ENCODE peak calls at places on chromosomes 12 and 14, in four cellular contexts. X, K, S and Q are unnamed samples.

GRCh38 chr12:19530631-19531020 is 91.3 kb downstream of the AEBP2 start:
- DNase-seq in X (no peak), K (no peak), S (no peak), Q (no peak)

GRCh38 chr14:37591311-37591940 is 3.6 kb downstream of the FOXA1 start:
- DNase-seq in X (no peak), K (no peak), S (no peak), Q (no peak)

GRCh38 chr12:105783983-105784947 is 354.5 kb downstream of the NUAK1 start:
- DNase-seq in X (no peak), K (no peak), S (no peak), Q (no peak)

GRCh38 chr12:116880817-116881324 is 370 bp downstream of the HRK start:
- DNase-seq in X (no peak), K (peak), S (peak), Q (no peak)

GRCh38 chr12:109512608-109513007 is 35.2 kb downstream of the UBE3B start:
- DNase-seq in X (no peak), K (no peak), S (no peak), Q (no peak)

GRCh38 chr12:46629331-46630229 is 196.2 kb downstream of the SLC38A4 start:
- DNase-seq in X (no peak), K (no peak), S (no peak), Q (no peak)

GRCh38 chr12:42575717-42576116 is 13.8 kb downstream of the PRICKLE1 start:
- DNase-seq in X (no peak), K (no peak), S (no peak), Q (no peak)

GRCh38 chr12:13701502-13701901 is 279.9 kb downstream of the GRIN2B start:
- DNase-seq in X (no peak), K (no peak), S (no peak), Q (no peak)

GRCh38 chr12:47801170-47801903 is 18.4 kb downstream of the HDAC7 start:
- DNase-seq in X (no peak), K (no peak), S (no peak), Q (no peak)

GRCh38 chr12:49636979-49637378 is 13.6 kb downstream of the PRPF40B start:
- DNase-seq in X (peak), K (peak), S (no peak), Q (peak)

GRCh38 chr14:50018236-50019210 is 97.8 kb downstream of the VCPKMT start:
- DNase-seq in X (no peak), K (no peak), S (no peak), Q (no peak)

GRCh38 chr12:401235-402126 is at the start of gene CCDC77:
- DNase-seq in X (peak), K (peak), S (peak), Q (peak)

GRCh38 chr14:22086149-22086548 is 412.5 kb upstream of the OR4E1 start:
- DNase-seq in X (no peak), K (no peak), S (no peak), Q (no peak)

GRCh38 chr14:72256055-72256454 is 323.8 kb downstream of the RGS6 start:
- DNase-seq in X (no peak), K (no peak), S (no peak), Q (peak)

GRCh38 chr12:95796225-95796981 is 5.8 kb upstream of the NTN4 start:
- DNase-seq in X (no peak), K (no peak), S (no peak), Q (no peak)

GRCh38 chr14:33848706-33849454 is 102.0 kb downstream of the EGLN3 start:
- DNase-seq in X (peak), K (no peak), S (peak), Q (peak)

GRCh38 chr12:96448287-96448686 is 41.1 kb upstream of the CFAP54 start:
- DNase-seq in X (peak), K (no peak), S (no peak), Q (peak)

GRCh38 chr12:130425698-130426245 is 88.1 kb downstream of the PIWIL1 start:
- DNase-seq in X (no peak), K (no peak), S (no peak), Q (no peak)

GRCh38 chr12:56321027-56321426 is 5.2 kb upstream of the CNPY2 start:
- DNase-seq in X (no peak), K (no peak), S (no peak), Q (no peak)

GRCh38 chr12:3777206-3777809 is 24.4 kb upstream of the CRACR2A start:
- DNase-seq in X (peak), K (no peak), S (no peak), Q (peak)

GRCh38 chr12:62210422-62210821 is 49.8 kb upstream of the USP15 start:
- DNase-seq in X (peak), K (no peak), S (no peak), Q (no peak)

GRCh38 chr12:25982416-25982815 is 23.9 kb downstream of the RASSF8 start:
- DNase-seq in X (no peak), K (no peak), S (no peak), Q (no peak)

GRCh38 chr12:66508025-66508424 is 170.9 kb downstream of the GRIP1 start:
- DNase-seq in X (no peak), K (no peak), S (no peak), Q (no peak)

GRCh38 chr14:74080820-74081460 is 3.3 kb downstream of the ALDH6A1 start:
- DNase-seq in X (no peak), K (no peak), S (no peak), Q (no peak)

GRCh38 chr12:57849035-57849434 is 2.5 kb upstream of the CTDSP2 start:
- DNase-seq in X (no peak), K (no peak), S (no peak), Q (no peak)

GRCh38 chr14:49999216-49999761 is 106.4 kb downstream of the ARF6 start:
- DNase-seq in X (no peak), K (peak), S (peak), Q (peak)